ENCODE peak calls at places on chromosomes 6 and 20, in ten cellular contexts. T, I, U, J, Z, R, Q, N, V and D are unnamed samples.

GRCh38 chr20:18645196-18645745 is 57.4 kb downstream of the DTD1 start:
- DNase-seq in T (no peak), I (no peak), U (no peak), J (no peak), Z (no peak), R (no peak), Q (no peak), N (peak; percentile 26), V (no peak), D (no peak)

GRCh38 chr6:28710466-28711191 is 184.9 kb downstream of the GPX5 start:
- DNase-seq in T (no peak), I (no peak), U (no peak), J (no peak), Z (no peak), R (no peak), Q (no peak), N (peak; percentile 44), V (peak; percentile 89), D (no peak)

GRCh38 chr6:40999498-41000070 is 39.4 kb downstream of the UNC5CL start:
- DNase-seq in T (peak; percentile 20), I (peak; percentile 62), U (no peak), J (no peak), Z (no peak), R (peak; percentile 81), Q (no peak), N (peak; percentile 52), V (peak; percentile 91), D (no peak)

GRCh38 chr6:19536838-19537237 is 300.3 kb upstream of the ID4 start:
- DNase-seq in T (no peak), I (no peak), U (no peak), J (no peak), Z (no peak), R (no peak), Q (no peak), N (peak; percentile 15), V (no peak), D (no peak)

GRCh38 chr6:142822882-142823578 is 121.9 kb downstream of the HIVEP2 start:
- DNase-seq in T (no peak), I (no peak), U (no peak), J (no peak), Z (no peak), R (no peak), Q (no peak), N (no peak), V (peak; percentile 91), D (no peak)

GRCh38 chr6:3230275-3231212 is 3.1 kb upstream of the TUBB2B start:
- DNase-seq in T (no peak), I (no peak), U (no peak), J (no peak), Z (peak; percentile 81), R (no peak), Q (peak; percentile 78), N (no peak), V (peak; percentile 83), D (no peak)

GRCh38 chr20:16607364-16608264 is 34.4 kb upstream of the KIF16B start:
- DNase-seq in T (no peak), I (no peak), U (no peak), J (no peak), Z (no peak), R (no peak), Q (no peak), N (no peak), V (no peak), D (no peak)

GRCh38 chr20:24049081-24049480 is 60.5 kb upstream of the GGTLC1 start:
- DNase-seq in T (no peak), I (no peak), U (no peak), J (no peak), Z (no peak), R (no peak), Q (no peak), N (no peak), V (no peak), D (no peak)

GRCh38 chr6:41209976-41210375 is 9.0 kb upstream of the TREML2 start:
- DNase-seq in T (no peak), I (no peak), U (no peak), J (no peak), Z (no peak), R (no peak), Q (no peak), N (no peak), V (no peak), D (no peak)

GRCh38 chr6:112475083-112475482 is 128.0 kb downstream of the RFPL4B start:
- DNase-seq in T (no peak), I (no peak), U (no peak), J (no peak), Z (no peak), R (no peak), Q (no peak), N (peak; percentile 35), V (no peak), D (no peak)

GRCh38 chr6:101429291-101429690 is 35.8 kb downstream of the GRIK2 start:
- DNase-seq in T (no peak), I (no peak), U (no peak), J (no peak), Z (no peak), R (no peak), Q (no peak), N (no peak), V (no peak), D (no peak)

GRCh38 chr6:138824482-138825134 is 28.7 kb downstream of the ECT2L start:
- DNase-seq in T (no peak), I (no peak), U (no peak), J (no peak), Z (no peak), R (no peak), Q (no peak), N (peak; percentile 18), V (peak; percentile 48), D (no peak)

GRCh38 chr6:105753184-105754097 is 332.7 kb upstream of the PRDM1 start:
- DNase-seq in T (no peak), I (peak; percentile 75), U (no peak), J (no peak), Z (no peak), R (no peak), Q (peak; percentile 0), N (no peak), V (peak; percentile 57), D (no peak)

GRCh38 chr20:34980543-34981213 is 25.0 kb downstream of the MYH7B start:
- DNase-seq in T (no peak), I (no peak), U (no peak), J (no peak), Z (no peak), R (peak; percentile 34), Q (no peak), N (peak; percentile 25), V (no peak), D (no peak)

GRCh38 chr20:32524871-32525501 is 60.1 kb downstream of the NOL4L start:
- DNase-seq in T (no peak), I (peak; percentile 38), U (peak; percentile 85), J (no peak), Z (no peak), R (peak; percentile 92), Q (peak; percentile 42), N (peak; percentile 37), V (peak; percentile 43), D (peak; percentile 90)

GRCh38 chr20:37757550-37757949 is 63.7 kb downstream of the CTNNBL1 start:
- DNase-seq in T (no peak), I (no peak), U (no peak), J (no peak), Z (no peak), R (no peak), Q (no peak), N (no peak), V (peak; percentile 59), D (no peak)

GRCh38 chr20:46230811-46231282 is 77.5 kb downstream of the CDH22 start:
- DNase-seq in T (no peak), I (peak; percentile 68), U (no peak), J (no peak), Z (no peak), R (no peak), Q (peak; percentile 50), N (peak; percentile 53), V (peak; percentile 93), D (no peak)

GRCh38 chr20:24469116-24470030 is at the start of gene SYNDIG1:
- DNase-seq in T (no peak), I (no peak), U (no peak), J (no peak), Z (no peak), R (no peak), Q (peak; percentile 74), N (peak; percentile 16), V (peak; percentile 90), D (peak; percentile 75)

GRCh38 chr6:6191476-6191875 is 129.0 kb downstream of the F13A1 start:
- DNase-seq in T (no peak), I (no peak), U (no peak), J (no peak), Z (no peak), R (no peak), Q (no peak), N (no peak), V (peak; percentile 78), D (no peak)

GRCh38 chr20:34538671-34539123 is 19.8 kb upstream of the MAP1LC3A start:
- DNase-seq in T (no peak), I (peak; percentile 74), U (peak; percentile 74), J (peak; percentile 33), Z (no peak), R (no peak), Q (peak; percentile 16), N (peak; percentile 38), V (peak; percentile 86), D (no peak)

GRCh38 chr20:3889489-3890409 is 562 bp downstream of the PANK2 start:
- DNase-seq in T (peak; percentile 20), I (peak; percentile 11), U (peak; percentile 79), J (peak; percentile 39), Z (peak; percentile 89), R (peak; percentile 67), Q (peak; percentile 41), N (peak; percentile 39), V (peak; percentile 63), D (no peak)

GRCh38 chr20:32036716-32037355 is 15.2 kb upstream of the HCK start:
- DNase-seq in T (no peak), I (no peak), U (no peak), J (no peak), Z (peak; percentile 20), R (no peak), Q (no peak), N (no peak), V (no peak), D (no peak)

GRCh38 chr20:36439040-36439730 is 102.1 kb upstream of the MYL9 start:
- DNase-seq in T (peak; percentile 59), I (peak; percentile 89), U (peak; percentile 80), J (peak; percentile 56), Z (peak; percentile 91), R (peak; percentile 75), Q (peak; percentile 37), N (peak; percentile 45), V (peak; percentile 96), D (no peak)

GRCh38 chr6:6224933-6225486 is 95.5 kb downstream of the F13A1 start:
- DNase-seq in T (no peak), I (no peak), U (no peak), J (no peak), Z (no peak), R (no peak), Q (no peak), N (no peak), V (no peak), D (no peak)

GRCh38 chr20:2755451-2756055 is 44.9 kb downstream of the CPXM1 start:
- DNase-seq in T (no peak), I (no peak), U (no peak), J (no peak), Z (peak; percentile 73), R (no peak), Q (no peak), N (no peak), V (no peak), D (no peak)

GRCh38 chr6:35780719-35781118 is at the start of gene CLPSL1:
- DNase-seq in T (no peak), I (no peak), U (no peak), J (no peak), Z (no peak), R (no peak), Q (no peak), N (no peak), V (no peak), D (no peak)

GRCh38 chr6:110629153-110629552 is 152.7 kb upstream of the SLC22A16 start:
- DNase-seq in T (no peak), I (no peak), U (no peak), J (no peak), Z (no peak), R (no peak), Q (no peak), N (no peak), V (no peak), D (no peak)

GRCh38 chr6:150448221-150448620 is 79.4 kb downstream of the IYD start:
- DNase-seq in T (no peak), I (no peak), U (no peak), J (no peak), Z (no peak), R (no peak), Q (no peak), N (no peak), V (no peak), D (no peak)